ENCODE peak calls at places on chromosomes 4 and X, in four cellular contexts. H is WTC11, T is GM12865, D is PC-3. N is an unnamed sample.

GRCh38 chrX:81195712-81196111 is 6.0 kb downstream of the HMGN5 start:
- DNase-seq in H (peak; percentile 45), T (peak; percentile 72), D (peak; percentile 75), N (peak; percentile 22)

GRCh38 chrX:47748576-47748975 is 88.1 kb upstream of the ZNF81 start:
- DNase-seq in H (no peak), T (no peak), D (no peak), N (no peak)

GRCh38 chr4:24657768-24658617 is 73.6 kb upstream of the DHX15 start:
- DNase-seq in H (no peak), T (peak; percentile 74), D (peak; percentile 94), N (peak; percentile 31)

GRCh38 chrX:132954323-132954722 is 4.1 kb downstream of the HS6ST2 start:
- DNase-seq in H (no peak), T (no peak), D (peak; percentile 70), N (no peak)

GRCh38 chrX:86016189-86016588 is 31.2 kb downstream of the CHM start:
- DNase-seq in H (no peak), T (no peak), D (no peak), N (no peak)

GRCh38 chr4:41268024-41268423 is 11.3 kb downstream of the UCHL1 start:
- DNase-seq in H (no peak), T (peak; percentile 29), D (no peak), N (no peak)

GRCh38 chr4:86048426-86048825 is 311.4 kb downstream of the MAPK10 start:
- DNase-seq in H (no peak), T (no peak), D (peak; percentile 69), N (no peak)

GRCh38 chrX:143633530-143634372 is 2.1 kb downstream of the SLITRK4 start:
- DNase-seq in H (no peak), T (no peak), D (peak; percentile 17), N (no peak)

GRCh38 chrX:13685126-13685763 is 3.7 kb upstream of the RAB9A start:
- DNase-seq in H (no peak), T (no peak), D (peak; percentile 52), N (no peak)

GRCh38 chrX:39491548-39492297 is 606.0 kb downstream of the BCOR start:
- DNase-seq in H (no peak), T (peak; percentile 82), D (no peak), N (peak; percentile 58)

GRCh38 chrX:84737471-84737871 is 235.2 kb upstream of the HDX start:
- DNase-seq in H (no peak), T (no peak), D (no peak), N (no peak)

DNA sequence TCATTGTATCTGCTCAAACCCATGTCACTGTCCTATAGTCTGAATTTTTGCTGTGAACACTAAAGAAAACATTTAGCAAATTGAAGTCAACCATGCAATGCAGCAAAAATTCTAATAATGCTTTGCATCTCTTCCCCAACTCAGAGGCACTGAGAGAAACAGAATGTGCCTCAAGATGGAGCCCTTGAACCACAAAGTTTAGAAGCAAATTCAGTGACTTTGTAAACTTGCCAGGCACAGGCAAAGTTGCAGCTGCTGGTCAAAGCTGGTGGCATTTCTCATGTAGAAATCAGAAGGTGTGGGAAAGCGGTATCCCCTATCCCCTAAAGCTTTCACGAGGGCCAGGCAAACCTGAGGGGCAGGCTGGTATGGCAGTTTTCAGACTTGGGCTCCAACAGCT is 121.7 kb upstream of the DIPK2B start:
- DNase-seq in H (peak; percentile 13), T (peak; percentile 0), D (peak; percentile 92), N (no peak)
- TF ChIP-seq CTCF in H (no peak), T (no peak), D (peak; percentile 77), N (no peak)

GRCh38 chr4:156111706-156112105 is 158.0 kb upstream of the CTSO start:
- DNase-seq in H (no peak), T (no peak), D (no peak), N (no peak)

GRCh38 chr4:156113138-156113537 is 159.5 kb upstream of the CTSO start:
- DNase-seq in H (no peak), T (no peak), D (peak; percentile 36), N (no peak)

DNA sequence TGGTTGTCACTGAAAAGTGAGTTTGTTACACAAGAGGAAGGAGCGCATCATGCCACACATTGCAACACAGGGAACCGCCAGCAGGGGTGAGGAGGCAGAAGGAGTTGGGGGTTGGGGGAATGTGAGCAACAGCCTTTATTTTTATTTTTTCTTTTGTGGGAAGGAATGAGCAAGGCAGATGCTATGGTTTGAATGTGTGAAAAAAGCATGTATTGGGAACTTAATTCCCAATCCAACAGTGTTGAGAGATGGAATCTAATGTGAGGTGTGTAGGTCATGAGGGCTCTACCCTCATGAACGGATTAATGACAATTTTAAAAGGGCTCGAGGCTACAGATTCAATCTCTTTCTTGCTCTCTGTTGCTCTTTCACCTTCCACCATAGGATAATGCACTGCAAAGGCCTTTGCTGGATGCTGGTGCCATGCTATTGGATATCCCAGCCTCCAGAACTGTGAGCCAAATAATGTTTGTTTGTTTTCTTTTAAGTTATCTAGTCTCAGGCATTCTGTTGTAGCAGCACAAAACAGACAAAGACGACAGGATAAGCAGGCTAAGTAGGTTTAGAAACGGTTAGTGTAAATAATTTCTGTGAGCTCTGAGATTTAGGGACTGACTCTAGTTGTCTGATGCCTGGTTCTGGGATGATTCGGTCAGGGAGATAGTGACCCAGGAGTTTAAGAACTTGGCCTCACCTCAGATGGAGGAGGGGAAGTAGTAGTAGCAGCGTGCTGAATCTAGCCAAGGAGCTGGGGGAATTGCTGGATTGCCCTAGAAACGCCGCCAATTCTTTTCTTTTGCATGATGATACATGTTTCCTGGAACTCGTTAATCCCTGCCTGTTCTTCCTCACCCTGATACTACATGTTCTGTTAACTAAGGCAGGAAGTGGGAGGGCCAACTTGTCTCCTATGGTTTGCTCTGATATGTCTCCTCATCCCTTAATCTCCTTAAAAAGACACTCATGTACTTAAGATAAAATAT is 156.6 kb upstream of the CTSO start:
- DNase-seq in H (peak; percentile 53), T (peak; percentile 5), D (no peak), N (no peak)
- TF ChIP-seq CTCF in H (peak; percentile 33), T (peak; percentile 30), D (peak; percentile 23), N (no peak)

GRCh38 chr4:80322716-80323115 is 12.8 kb upstream of the CFAP299 start:
- DNase-seq in H (no peak), T (peak; percentile 5), D (peak; percentile 68), N (no peak)
- TF ChIP-seq CTCF in H (no peak), T (no peak), D (peak; percentile 63), N (no peak)

GRCh38 chrX:153885208-153885787 is 675 bp downstream of the L1CAM start:
- DNase-seq in H (no peak), T (no peak), D (no peak), N (no peak)

GRCh38 chrX:153885968-153886903 is at the start of gene L1CAM:
- DNase-seq in H (peak; percentile 49), T (no peak), D (peak; percentile 13), N (peak; percentile 52)

GRCh38 chrX:153883163-153883843 is 2.7 kb downstream of the L1CAM start:
- DNase-seq in H (no peak), T (no peak), D (no peak), N (no peak)

GRCh38 chrX:153882557-153882956 is 3.4 kb downstream of the L1CAM start:
- DNase-seq in H (no peak), T (no peak), D (no peak), N (no peak)

GRCh38 chrX:153884136-153885076 is 1.6 kb downstream of the L1CAM start:
- DNase-seq in H (no peak), T (no peak), D (peak; percentile 61), N (no peak)
- TF ChIP-seq CTCF in H (no peak), T (peak; percentile 18), D (peak; percentile 52), N (no peak)

DNA sequence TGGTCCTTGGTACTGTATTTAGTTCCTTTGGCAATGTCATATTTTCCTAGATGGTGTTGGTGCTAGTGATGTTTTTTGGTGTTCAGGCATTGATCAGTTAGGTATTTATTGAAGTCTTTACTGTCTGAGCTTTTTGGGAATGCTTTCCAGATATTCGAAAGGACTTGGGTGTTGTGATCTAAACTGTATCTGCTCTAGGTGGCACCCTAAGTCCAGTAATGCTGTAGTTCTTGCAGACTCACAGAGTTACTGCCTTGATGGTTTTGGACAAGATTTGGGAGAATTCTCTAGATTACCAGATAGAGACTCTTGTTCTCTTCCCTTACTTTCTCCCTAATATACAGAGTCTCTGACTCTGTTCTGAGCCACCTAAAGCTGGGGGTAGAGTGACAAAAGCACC is 513.6 kb upstream of the PITX2 start:
- DNase-seq in H (no peak), T (peak; percentile 5), D (peak; percentile 13), N (no peak)
- TF ChIP-seq CTCF in H (no peak), T (peak; percentile 4), D (peak; percentile 29), N (no peak)